ENCODE peak calls at places on chromosomes 4 and X, in nine cellular contexts. M is IMR-90, Y is cardiac fibroblast, O is sigmoid colon, A is right lobe of liver, K is A549, C is dorsolateral prefrontal cortex, X is foreskin fibroblast, G is fibroblast of pulmonary artery. B is an unnamed sample.

GRCh38 chr4:108030332-108030731 is 40.6 kb downstream of the HADH start:
- DNase-seq in Y (peak), M (peak), C (no peak), K (peak), O (no peak), X (peak), G (peak), A (no peak), B (peak)

GRCh38 chr4:127210877-127211276 is 421.9 kb upstream of the INTU start:
- DNase-seq in O (no peak), A (no peak), K (no peak), C (no peak), G (no peak), Y (no peak), M (no peak), X (no peak), B (no peak)

GRCh38 chrX:107691024-107691448 is 62.7 kb downstream of the PRPS1 start:
- DNase-seq in G (no peak), Y (no peak), O (no peak), M (no peak), X (peak), C (no peak), K (no peak), A (no peak), B (no peak)

GRCh38 chr4:25484243-25484721 is 107.2 kb downstream of the ANAPC4 start:
- DNase-seq in K (no peak), M (no peak), A (no peak), X (no peak), Y (no peak), G (peak), O (no peak), C (no peak), B (no peak)

GRCh38 chr4:185671041-185671440 is 135.7 kb upstream of the PDLIM3 start:
- DNase-seq in Y (no peak), X (no peak), O (no peak), K (no peak), G (no peak), A (no peak), M (no peak), C (no peak), B (no peak)

GRCh38 chrX:150338615-150339014 is 24.5 kb upstream of the MAMLD1 start:
- DNase-seq in C (no peak), M (no peak), G (no peak), K (no peak), Y (no peak), X (no peak), O (no peak), A (no peak), B (no peak)

GRCh38 chr4:56658410-56659003 is 22.6 kb downstream of the HOPX start:
- DNase-seq in K (no peak), C (no peak), A (no peak), G (peak), Y (peak), M (no peak), O (no peak), X (peak), B (no peak)

GRCh38 chr4:87077834-87078585 is 142.4 kb downstream of the KLHL8 start:
- DNase-seq in O (no peak), C (no peak), M (no peak), X (no peak), G (peak), A (no peak), K (no peak), Y (peak), B (no peak)

GRCh38 chrX:86348669-86349068 is 200.4 kb downstream of the DACH2 start:
- DNase-seq in K (no peak), Y (no peak), C (no peak), G (no peak), O (no peak), M (no peak), X (no peak), A (no peak), B (no peak)

GRCh38 chr4:124904723-124905390 is 192.3 kb upstream of the ANKRD50 start:
- DNase-seq in O (no peak), K (no peak), Y (no peak), A (no peak), X (no peak), G (no peak), M (no peak), C (no peak), B (no peak)

GRCh38 chrX:39453847-39454645 is 643.7 kb downstream of the BCOR start:
- DNase-seq in O (no peak), X (no peak), C (no peak), K (no peak), A (no peak), M (no peak), G (no peak), Y (no peak), B (no peak)

GRCh38 chr4:106301393-106302084 is 14.5 kb downstream of the TBCK start:
- DNase-seq in M (peak), Y (peak), K (no peak), A (no peak), O (no peak), X (peak), C (no peak), G (peak), B (no peak)

GRCh38 chrX:76427560-76428242 is at the start of gene MAGEE1:
- DNase-seq in K (peak), O (peak), Y (peak), M (peak), G (peak), A (peak), C (peak), X (peak), B (peak)

GRCh38 chr4:107734120-107734519 is 14.1 kb upstream of the PAPSS1 start:
- DNase-seq in O (no peak), A (no peak), Y (no peak), M (no peak), G (no peak), C (no peak), X (no peak), K (no peak), B (no peak)

GRCh38 chrX:136767104-136767941 is 13.4 kb downstream of the ARHGEF6 start:
- DNase-seq in X (peak), O (peak), K (peak), Y (peak), A (peak), M (peak), C (peak), G (peak), B (peak)

GRCh38 chr4:25950476-25951389 is 36.7 kb downstream of the SMIM20 start:
- DNase-seq in A (no peak), O (no peak), X (no peak), Y (peak), G (peak), K (no peak), M (no peak), C (no peak), B (no peak)

GRCh38 chr4:122480023-122480422 is 23.5 kb upstream of the IL2 start:
- DNase-seq in Y (peak), K (no peak), C (no peak), O (no peak), G (peak), A (no peak), X (peak), M (peak), B (no peak)

GRCh38 chrX:17007134-17007768 is 60.8 kb downstream of the REPS2 start:
- DNase-seq in C (no peak), M (no peak), K (peak), O (no peak), X (peak), G (no peak), Y (peak), A (no peak), B (no peak)

GRCh38 chr4:57211131-57211530 is 100.9 kb upstream of the IGFBP7 start:
- DNase-seq in X (no peak), K (no peak), M (no peak), C (no peak), A (no peak), O (no peak), G (no peak), Y (no peak), B (no peak)

GRCh38 chr4:116016201-116016600 is 902.8 kb upstream of the NDST4 start:
- DNase-seq in G (no peak), C (no peak), A (no peak), O (peak), K (no peak), Y (peak), X (no peak), M (peak), B (no peak)

GRCh38 chr4:124334119-124334518 is 378.4 kb downstream of the ANKRD50 start:
- DNase-seq in A (no peak), Y (peak), X (peak), K (peak), M (peak), G (peak), C (no peak), O (no peak), B (no peak)

GRCh38 chrX:120456973-120457372 is 12.1 kb downstream of the LAMP2 start:
- DNase-seq in K (no peak), X (peak), M (peak), G (no peak), C (no peak), A (no peak), Y (no peak), O (no peak), B (no peak)

GRCh38 chrX:69133561-69134542 is 31.4 kb downstream of the PJA1 start:
- DNase-seq in X (peak), C (no peak), K (peak), G (peak), O (no peak), Y (peak), M (peak), A (no peak), B (no peak)

GRCh38 chrX:87525771-87526229 is 8.2 kb downstream of the KLHL4 start:
- DNase-seq in M (peak), O (no peak), G (peak), A (no peak), X (peak), K (peak), C (no peak), Y (peak), B (no peak)

GRCh38 chrX:70422886-70423336 is at the start of gene GDPD2:
- DNase-seq in C (no peak), K (no peak), Y (peak), X (peak), M (no peak), O (no peak), G (peak), A (no peak), B (no peak)

GRCh38 chr4:151322565-151322964 is 2.8 kb downstream of the SH3D19 start:
- DNase-seq in G (no peak), O (no peak), K (no peak), C (no peak), X (peak), Y (no peak), A (no peak), M (no peak), B (no peak)

GRCh38 chr4:170097681-170098080 is 7.9 kb upstream of the AADAT start:
- DNase-seq in C (no peak), A (no peak), Y (no peak), O (no peak), M (no peak), G (no peak), X (no peak), K (no peak), B (no peak)

GRCh38 chr4:174284181-174284886 is 623 bp downstream of the CEP44 start:
- DNase-seq in X (peak), C (no peak), K (peak), Y (peak), G (peak), O (no peak), A (no peak), M (peak), B (no peak)

GRCh38 chrX:39559229-39559628 is 538.5 kb downstream of the BCOR start:
- DNase-seq in K (no peak), O (no peak), G (no peak), X (no peak), C (no peak), Y (no peak), M (peak), A (no peak), B (no peak)

GRCh38 chrX:19814240-19814639 is 73.2 kb downstream of the SH3KBP1 start:
- DNase-seq in O (no peak), M (no peak), A (no peak), K (no peak), G (no peak), Y (no peak), C (no peak), X (no peak), B (no peak)

GRCh38 chr4:150206981-150207380 is 128.7 kb downstream of the DCLK2 start:
- DNase-seq in M (no peak), O (no peak), G (no peak), X (no peak), C (no peak), A (no peak), Y (no peak), K (no peak), B (no peak)

GRCh38 chr4:94466923-94467322 is 15.2 kb downstream of the PDLIM5 start:
- DNase-seq in Y (no peak), X (no peak), M (no peak), K (no peak), A (no peak), G (no peak), C (no peak), O (no peak), B (no peak)

GRCh38 chrX:153995504-153995903 is 22.9 kb downstream of the TMEM187 start:
- DNase-seq in G (no peak), A (no peak), X (no peak), O (no peak), C (no peak), Y (no peak), M (no peak), K (no peak), B (no peak)

GRCh38 chrX:119693032-119693995 is at the start of gene SEPTIN6:
- DNase-seq in O (peak), C (peak), A (peak), X (peak), Y (peak), G (peak), K (peak), M (peak), B (peak)

GRCh38 chr4:144969793-144970192 is 128.2 kb downstream of the ANAPC10 start:
- DNase-seq in O (no peak), Y (no peak), A (no peak), C (no peak), X (no peak), M (no peak), G (no peak), K (no peak), B (no peak)

GRCh38 chr4:144968606-144969005 is 129.4 kb downstream of the ANAPC10 start:
- DNase-seq in A (no peak), X (no peak), C (no peak), G (no peak), Y (no peak), O (no peak), M (no peak), K (no peak), B (no peak)

GRCh38 chr4:144975718-144976117 is 122.3 kb downstream of the ANAPC10 start:
- DNase-seq in M (no peak), A (no peak), G (no peak), K (no peak), C (no peak), Y (no peak), O (no peak), X (no peak), B (no peak)

GRCh38 chr4:144967161-144967560 is 130.8 kb downstream of the ANAPC10 start:
- DNase-seq in O (no peak), X (no peak), G (no peak), A (no peak), M (no peak), Y (no peak), K (no peak), C (no peak), B (peak)

DNA sequence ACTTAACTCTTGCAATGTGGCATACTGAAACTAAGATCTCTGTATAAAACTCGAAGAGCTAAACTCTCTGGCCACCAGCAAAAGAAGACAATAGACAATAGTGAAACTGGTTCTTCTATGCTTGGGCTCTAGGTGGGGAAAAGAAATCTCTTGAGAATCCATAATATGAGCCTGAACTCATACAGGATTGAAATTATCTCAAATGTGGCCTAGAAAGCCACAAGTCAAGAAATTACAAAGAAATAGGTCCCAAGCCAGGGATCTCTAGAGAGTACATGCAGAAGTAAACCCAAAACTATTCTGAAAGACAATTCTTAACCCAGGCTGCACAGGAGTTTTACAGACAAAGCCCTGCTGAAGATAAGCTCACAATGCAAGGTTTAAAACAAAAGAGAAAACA is 127.4 kb downstream of the ANAPC10 start:
- DNase-seq in K (no peak), O (no peak), M (no peak), C (no peak), G (peak), A (no peak), X (no peak), Y (peak), B (no peak)
- TF ChIP-seq CTCF in K (no peak), O (no peak), M (no peak), C (no peak), G (no peak), A (no peak), X (no peak), Y (no peak), B (no peak)

GRCh38 chrX:139196890-139197289 is 333.6 kb upstream of the F9 start:
- DNase-seq in K (no peak), X (no peak), Y (no peak), M (no peak), A (no peak), G (no peak), O (no peak), C (no peak), B (no peak)

GRCh38 chrX:139192386-139192961 is 338.1 kb upstream of the F9 start:
- DNase-seq in O (no peak), G (no peak), C (no peak), M (no peak), Y (no peak), X (no peak), K (no peak), A (no peak), B (no peak)

GRCh38 chrX:139198936-139199335 is 331.6 kb upstream of the F9 start:
- DNase-seq in C (no peak), K (no peak), Y (no peak), O (no peak), X (no peak), G (no peak), M (no peak), A (no peak), B (no peak)

GRCh38 chrX:139191746-139192385 is 338.7 kb upstream of the F9 start:
- DNase-seq in O (no peak), G (no peak), Y (no peak), X (no peak), A (no peak), K (no peak), M (no peak), C (no peak), B (no peak)

DNA sequence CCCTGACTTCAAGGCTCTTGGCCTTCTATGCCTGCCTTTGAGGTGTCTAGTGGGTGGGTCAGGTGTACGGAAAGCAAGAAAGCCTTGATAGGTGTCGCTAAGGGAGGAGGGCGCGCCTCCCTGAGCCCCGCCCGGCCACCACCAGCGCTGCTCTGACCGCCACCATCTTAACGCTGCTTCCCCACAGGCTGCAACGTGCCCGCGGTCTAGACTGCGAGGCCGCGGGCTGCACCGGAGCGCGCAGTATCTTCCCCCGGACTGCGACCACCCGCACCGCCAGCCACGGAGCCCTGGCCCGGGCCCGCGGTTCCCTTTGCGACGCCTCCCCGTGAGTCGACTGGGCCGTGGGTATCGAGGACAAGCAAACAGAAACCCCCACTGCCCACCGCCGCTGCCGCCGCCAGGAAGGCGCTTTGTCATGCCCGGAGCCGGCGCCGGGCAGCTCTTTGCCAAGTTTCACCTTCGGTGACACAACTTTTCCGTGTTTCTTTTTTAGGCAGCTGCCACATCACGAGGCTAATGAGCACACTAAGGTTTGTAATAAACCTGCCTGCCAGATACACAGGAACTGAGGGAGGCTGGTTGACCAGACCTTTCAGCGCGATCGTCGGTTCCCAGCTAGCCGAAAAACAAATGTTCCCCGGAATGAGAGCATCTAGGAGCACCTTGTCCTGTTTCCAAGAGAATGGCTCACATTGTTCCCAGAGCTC is 335.8 kb upstream of the F9 start:
- DNase-seq in A (peak), C (no peak), K (no peak), G (no peak), M (no peak), X (no peak), O (no peak), Y (no peak), B (no peak)
- H3K4me3 ChIP-seq in A (peak), C (peak), K (peak), G (no peak), M (no peak), X (peak), O (peak), Y (no peak), B (no peak)

GRCh38 chr4:55435136-55435535 is 39.4 kb downstream of the TMEM165 start:
- DNase-seq in K (no peak), O (no peak), A (no peak), G (peak), M (peak), C (no peak), X (peak), Y (peak), B (no peak)
- TF ChIP-seq CTCF in K (no peak), O (no peak), A (no peak), G (peak), M (peak), C (no peak), X (peak), Y (peak), B (peak)

DNA sequence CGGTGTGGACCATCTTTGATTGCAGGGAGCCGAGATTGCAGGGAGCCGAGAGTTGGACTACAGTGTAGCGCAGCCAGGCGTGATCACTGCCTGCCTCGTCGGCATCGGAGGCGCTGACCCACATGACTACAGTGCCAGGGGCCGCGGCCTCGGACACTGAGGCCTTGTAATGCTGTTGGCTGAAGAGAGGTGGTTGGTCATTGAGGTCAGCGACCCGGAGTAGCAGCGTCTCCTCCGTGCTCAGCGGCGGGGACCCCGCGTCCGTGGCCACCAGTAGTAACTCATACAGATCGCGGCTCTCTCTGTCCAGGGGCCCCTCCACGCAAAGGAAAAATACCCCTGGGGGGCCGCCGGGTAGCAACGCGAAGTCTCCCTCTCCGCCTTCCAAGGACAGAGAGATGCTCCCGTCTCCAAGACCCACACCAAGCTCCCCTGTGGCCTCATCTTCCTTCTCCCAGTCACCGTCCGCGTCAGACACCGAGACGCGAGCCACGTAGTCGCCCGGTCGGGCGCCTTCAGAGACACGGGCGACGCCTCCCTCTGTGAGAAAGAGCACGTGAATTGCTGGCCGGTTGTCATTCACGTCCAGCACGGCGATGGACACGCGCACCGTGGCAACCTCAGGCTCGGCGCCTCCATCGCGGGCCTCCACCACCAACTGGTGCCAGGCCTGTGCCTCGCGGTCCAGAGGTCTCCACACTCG is 1.9 kb downstream of the DCHS2 start:
- DNase-seq in K (no peak), M (no peak), A (no peak), O (no peak), C (no peak), G (no peak), X (no peak), Y (no peak), B (no peak)
- H3K4me3 ChIP-seq in K (no peak), M (no peak), A (no peak), O (peak), C (no peak), G (no peak), X (no peak), Y (no peak), B (no peak)